ENCODE peak calls at places on chromosomes 4 and X, in eight cellular contexts. R is body of pancreas; G is stimulated activated naive CD8-positive, alpha-beta T cell treated with anti-CD3 and anti-CD28 coated beads, Interleukin-15, Interleukin-2, amounts not matched to agents 100 U/mL and 50 U/mL, for 24 hours; J is mucosa of gallbladder; W is activated effector memory CD4-positive, alpha-beta T cell treated with Interleukin-2 at 50 U/mL for 16 hours; U is T-helper 22 cell; V is ELR; H is EH. E is an unnamed sample.
A peak's percentile ranks its signal among the peaks of the same experiment; 100 is the strongest.

GRCh38 chrX:31212856-31213748 is 141.3 kb upstream of the FTHL17 start:
- DNase-seq in R (no peak), G (no peak), J (no peak), W (no peak), U (no peak), V (no peak), H (no peak), E (peak; percentile 3)

GRCh38 chrX:121746105-121746504 is 698.7 kb downstream of the GLUD2 start:
- DNase-seq in R (no peak), G (no peak), J (no peak), W (no peak), U (no peak), V (no peak), H (no peak), E (no peak)

GRCh38 chrX:9318213-9318612 is 146.6 kb upstream of the TBL1X start:
- DNase-seq in R (no peak), G (no peak), J (no peak), W (no peak), U (no peak), V (no peak), H (no peak), E (no peak)

GRCh38 chr4:99156992-99157391 is 12.9 kb upstream of the ADH4 start:
- DNase-seq in R (no peak), G (no peak), J (no peak), W (no peak), U (no peak), V (no peak), H (no peak), E (no peak)

GRCh38 chr4:180057891-180058643 is 2185.1 kb upstream of the TENM3 start:
- DNase-seq in R (peak; percentile 68), G (peak; percentile 5), J (no peak), W (no peak), U (no peak), V (peak; percentile 29), H (peak; percentile 2), E (peak; percentile 20)

GRCh38 chr4:150302553-150302952 is 224.3 kb downstream of the DCLK2 start:
- DNase-seq in R (no peak), G (peak; percentile 30), J (no peak), W (no peak), U (no peak), V (peak; percentile 95), H (peak; percentile 96), E (no peak)

GRCh38 chr4:170423137-170423536 is 333.4 kb upstream of the AADAT start:
- DNase-seq in R (no peak), G (no peak), J (no peak), W (no peak), U (no peak), V (peak; percentile 84), H (peak; percentile 44), E (no peak)

GRCh38 chrX:53156207-53156596 is 62.3 kb downstream of the KANTR start:
- DNase-seq in R (no peak), G (no peak), J (no peak), W (no peak), U (no peak), V (no peak), H (no peak), E (no peak)

GRCh38 chr4:17924189-17924588 is 97.4 kb downstream of the LCORL start:
- DNase-seq in R (no peak), G (no peak), J (no peak), W (no peak), U (no peak), V (no peak), H (no peak), E (no peak)

GRCh38 chrX:2931612-2932011 is 2.5 kb upstream of the ARSD start:
- DNase-seq in R (no peak), G (no peak), J (no peak), W (no peak), U (no peak), V (no peak), H (no peak), E (no peak)

GRCh38 chr4:69907151-69907550 is 23.7 kb upstream of the CSN1S1 start:
- DNase-seq in R (no peak), G (no peak), J (no peak), W (no peak), U (no peak), V (peak; percentile 16), H (no peak), E (no peak)

E was measured in SJCRH30.